ENCODE peak calls at places on chromosomes 1 and 21, in four cellular contexts. S is T-cell, O is COLO829, K is right cardiac atrium. H is an unnamed sample.

GRCh38 chr1:64242895-64243756 is 39.7 kb downstream of the UBE2U start:
- DNase-seq in K (no peak), S (no peak), O (peak), H (no peak)

GRCh38 chr1:2982615-2983318 is 38.5 kb upstream of the ACTRT2 start:
- DNase-seq in S (no peak), O (no peak), K (peak), H (no peak)

GRCh38 chr1:166980818-166981217 is 5.5 kb upstream of the ILDR2 start:
- DNase-seq in K (no peak), S (no peak), O (no peak), H (no peak)

GRCh38 chr1:6785721-6786505 is 659 bp downstream of the CAMTA1 start:
- DNase-seq in O (no peak), S (peak), K (peak), H (peak)

GRCh38 chr1:21251773-21252471 is 38.3 kb downstream of the ECE1 start:
- DNase-seq in K (peak), O (no peak), S (no peak), H (peak)

GRCh38 chr1:202090994-202091393 is 31.7 kb upstream of the GPR37L1 start:
- DNase-seq in O (no peak), K (no peak), S (no peak), H (no peak)

GRCh38 chr1:230591676-230592075 is 50.6 kb upstream of the COG2 start:
- DNase-seq in K (no peak), O (no peak), S (no peak), H (no peak)

GRCh38 chr21:15022608-15023261 is 42.1 kb downstream of the NRIP1 start:
- DNase-seq in O (no peak), S (no peak), K (no peak), H (no peak)

GRCh38 chr1:3900150-3900968 is at the start of gene C1orf174:
- DNase-seq in O (peak), K (peak), S (peak), H (peak)

GRCh38 chr1:107153033-107153432 is 12.2 kb downstream of the NTNG1 start:
- DNase-seq in S (no peak), O (no peak), K (no peak), H (no peak)

GRCh38 chr1:93328809-93329477 is 16.8 kb upstream of the DR1 start:
- DNase-seq in O (no peak), S (no peak), K (no peak), H (no peak)

GRCh38 chr1:2391034-2391384 is 345 bp downstream of the MORN1 start:
- DNase-seq in S (no peak), O (no peak), K (no peak), H (no peak)

GRCh38 chr1:205594846-205595245 is 37.0 kb downstream of the ELK4 start:
- DNase-seq in S (no peak), K (no peak), O (no peak), H (no peak)

GRCh38 chr21:36710729-36711048 is 11.8 kb downstream of the SIM2 start:
- DNase-seq in K (peak), O (no peak), S (no peak), H (no peak)

GRCh38 chr1:78061825-78062523 is 16.2 kb downstream of the GIPC2 start:
- DNase-seq in K (no peak), O (no peak), S (no peak), H (no peak)

GRCh38 chr1:96478228-96478627 is 243.4 kb upstream of the PTBP2 start:
- DNase-seq in S (no peak), K (no peak), O (no peak), H (no peak)

GRCh38 chr1:164456272-164456671 is 102.7 kb upstream of the PBX1 start:
- DNase-seq in O (no peak), S (no peak), K (no peak), H (no peak)

GRCh38 chr1:26861889-26862371 is 1.0 kb upstream of the SFN start:
- DNase-seq in S (no peak), K (no peak), O (no peak), H (no peak)

GRCh38 chr1:9671377-9672140 is 20.0 kb downstream of the PIK3CD start:
- DNase-seq in K (no peak), S (no peak), O (no peak), H (no peak)

GRCh38 chr1:119080586-119080985 is 59.9 kb downstream of the WARS2 start:
- DNase-seq in K (no peak), S (no peak), O (no peak), H (no peak)

GRCh38 chr1:8862528-8862927 is 16.0 kb downstream of the ENO1 start:
- DNase-seq in K (no peak), S (peak), O (no peak), H (peak)

GRCh38 chr1:61825398-61825797 is 83.1 kb downstream of the PATJ start:
- DNase-seq in K (no peak), S (no peak), O (no peak), H (no peak)

GRCh38 chr1:211579434-211580302 is 707 bp upstream of the SLC30A1 start:
- DNase-seq in K (no peak), S (no peak), O (peak), H (no peak)

GRCh38 chr1:32771561-32772280 is 45.4 kb downstream of the YARS1 start:
- DNase-seq in S (no peak), O (no peak), K (peak), H (no peak)

GRCh38 chr1:9316080-9316444 is 23.4 kb downstream of the SPSB1 start:
- DNase-seq in O (no peak), S (no peak), K (no peak), H (no peak)

GRCh38 chr1:100122177-100122576 is 10.6 kb downstream of the SASS6 start:
- DNase-seq in S (no peak), K (no peak), O (no peak), H (no peak)

GRCh38 chr1:101971309-101971708 is 25.4 kb downstream of the OLFM3 start:
- DNase-seq in K (no peak), S (no peak), O (no peak), H (no peak)

GRCh38 chr21:45468051-45468970 is 63.3 kb downstream of the COL18A1 start:
- DNase-seq in S (no peak), K (peak), O (no peak), H (no peak)

GRCh38 chr1:192903142-192903541 is 94.3 kb downstream of the RGS2 start:
- DNase-seq in K (no peak), O (no peak), S (no peak), H (no peak)

GRCh38 chr1:150146853-150147542 is 2.7 kb upstream of the PLEKHO1 start:
- DNase-seq in S (no peak), O (no peak), K (no peak), H (no peak)

GRCh38 chr1:225736651-225737097 is 41.0 kb upstream of the SRP9 start:
- DNase-seq in O (no peak), K (no peak), S (no peak), H (no peak)

GRCh38 chr21:38598413-38598812 is 100.1 kb upstream of the ERG start:
- DNase-seq in O (no peak), K (no peak), S (no peak), H (no peak)

GRCh38 chr1:204703826-204704612 is 18.5 kb upstream of the LRRN2 start:
- DNase-seq in S (no peak), K (no peak), O (no peak), H (no peak)

H was measured in progenitor cell of endocrine pancreas.